ENCODE peak calls at places on chromosome 13, in eight cellular contexts. V is AG20443; S is aorta; T is fibroblast of the conjunctiva; P is astrocyte of the hippocampus; G is stimulated activated CD4-positive, alpha-beta T cell treated with anti-CD3 and anti-CD28 coated beads, TNF-alpha, amount 100 ng/mL, for 48 hours; K is RPMI8226; C is activated naive CD4-positive, alpha-beta T cell treated with Interleukin-2 at 50 U/mL for 16 hours. X is an unnamed sample.

GRCh38 chr13:28729541-28729940 is 10.8 kb upstream of the SLC46A3 start:
- DNase-seq in T (no peak), K (no peak), P (no peak), C (no peak), G (no peak), V (no peak), S (no peak), X (no peak)

GRCh38 chr13:110635405-110636002 is 20.2 kb downstream of the NAXD start:
- DNase-seq in T (no peak), C (no peak), G (no peak), S (no peak), P (no peak), V (no peak), K (no peak), X (no peak)

GRCh38 chr13:98508280-98509074 is 68.4 kb downstream of the STK24 start:
- DNase-seq in T (peak), P (peak), K (no peak), G (no peak), C (no peak), V (peak), S (no peak), X (no peak)

GRCh38 chr13:113566227-113566561 is 18.4 kb upstream of the TFDP1 start:
- DNase-seq in T (no peak), V (no peak), K (no peak), C (no peak), P (no peak), G (no peak), S (no peak), X (no peak)

GRCh38 chr13:100347941-100348340 is 240.6 kb downstream of the GGACT start:
- DNase-seq in S (no peak), P (peak), T (peak), K (no peak), G (no peak), C (no peak), V (no peak), X (no peak)

GRCh38 chr13:80084086-80084676 is 256.7 kb downstream of the SPRY2 start:
- DNase-seq in P (peak), G (no peak), K (no peak), T (peak), C (no peak), S (no peak), V (peak), X (no peak)

GRCh38 chr13:110334256-110334655 is 27.2 kb downstream of the COL4A2 start:
- DNase-seq in V (no peak), P (peak), K (no peak), C (no peak), T (no peak), S (no peak), G (no peak), X (no peak)

GRCh38 chr13:39034085-39034484 is 3.8 kb downstream of the PROSER1 start:
- DNase-seq in V (no peak), S (no peak), C (no peak), T (no peak), P (no peak), G (no peak), K (no peak), X (no peak)

GRCh38 chr13:61485128-61485765 is 69.6 kb upstream of the PCDH20 start:
- DNase-seq in T (no peak), P (no peak), S (no peak), V (no peak), K (no peak), G (no peak), C (no peak), X (no peak)

GRCh38 chr13:113393226-113393571 is 29.3 kb upstream of the GRTP1 start:
- DNase-seq in C (no peak), K (no peak), G (no peak), S (no peak), V (no peak), T (no peak), P (no peak), X (no peak)

X was measured in HL-60.